ENCODE peak calls at places on chromosome 17, in ten cellular contexts. G is CD8-positive, alpha-beta memory T cell; R is EH; X is germinal center; N is RWPE1; B is CD8-positive, alpha-beta T cell; P is Calu3; I is NCI-H345; L is nephron progenitor cell; Q is hepatic stellate cell. M is an unnamed sample.

GRCh38 chr17:21041753-21042433 is 918 bp downstream of the USP22 start:
- DNase-seq in L (peak), X (peak), R (peak), Q (peak), P (peak), I (peak), N (peak), B (peak), G (peak), M (peak)

GRCh38 chr17:43398724-43399595 is at the start of gene ARL4D:
- DNase-seq in X (peak), B (peak), I (peak), G (peak), P (peak), R (peak), L (peak), Q (peak), N (peak), M (peak)

GRCh38 chr17:44734272-44734671 is 24.5 kb upstream of the ADAM11 start:
- DNase-seq in P (no peak), X (no peak), B (no peak), Q (no peak), I (no peak), N (no peak), G (no peak), L (no peak), R (no peak), M (no peak)

GRCh38 chr17:61723183-61723582 is 132.2 kb upstream of the NACA2 start:
- DNase-seq in B (no peak), L (no peak), X (no peak), N (no peak), G (no peak), I (no peak), Q (no peak), R (no peak), P (no peak), M (no peak)

GRCh38 chr17:28279411-28279810 is 39.6 kb upstream of the TMEM97 start:
- DNase-seq in P (no peak), Q (no peak), B (no peak), N (no peak), G (no peak), R (peak), X (no peak), I (no peak), L (no peak), M (no peak)

GRCh38 chr17:17698869-17699351 is 17.7 kb downstream of the RAI1 start:
- DNase-seq in Q (peak), N (no peak), G (no peak), I (no peak), X (no peak), L (peak), B (no peak), R (peak), P (no peak), M (no peak)

GRCh38 chr17:47968836-47969235 is 2.1 kb upstream of the CDK5RAP3 start:
- DNase-seq in R (no peak), Q (no peak), X (no peak), B (no peak), L (no peak), G (no peak), P (no peak), N (no peak), I (no peak), M (no peak)

GRCh38 chr17:81926451-81927144 is 937 bp downstream of the MAFG start:
- DNase-seq in I (peak), G (peak), R (peak), P (peak), L (peak), Q (peak), B (no peak), X (peak), N (peak), M (peak)

GRCh38 chr17:2912754-2913153 is 116.5 kb downstream of the RAP1GAP2 start:
- DNase-seq in Q (no peak), B (no peak), P (no peak), L (no peak), I (no peak), X (no peak), G (no peak), R (no peak), N (no peak), M (no peak)

GRCh38 chr17:40779181-40779909 is 3.0 kb downstream of the KRT27 start:
- DNase-seq in N (no peak), Q (no peak), G (no peak), B (no peak), R (no peak), I (peak), P (no peak), X (no peak), L (no peak), M (no peak)